ENCODE peak calls at places on chromosomes 7 and 10, in five cellular contexts. One of them, this sample, is unnamed.

GRCh38 chr10:43854042-43854441 is 205.4 kb upstream of the ZNF32 start:
- DNase-seq in gastrocnemius medialis: no peak
- DNase-seq in GM23248: peak; percentile 76
- DNase-seq in right atrium auricular region: no peak
- DNase-seq in AG10803: peak; percentile 87
- DNase-seq in this sample: peak; percentile 3

GRCh38 chr7:103445228-103446020 is 583 bp downstream of the SLC26A5 start:
- DNase-seq in gastrocnemius medialis: no peak
- DNase-seq in GM23248: peak; percentile 23
- DNase-seq in right atrium auricular region: no peak
- DNase-seq in AG10803: no peak
- DNase-seq in this sample: no peak

GRCh38 chr7:157405501-157405900 is 68.7 kb downstream of the DNAJB6 start:
- DNase-seq in gastrocnemius medialis: no peak
- DNase-seq in GM23248: no peak
- DNase-seq in right atrium auricular region: no peak
- DNase-seq in AG10803: no peak
- DNase-seq in this sample: no peak

GRCh38 chr10:131901181-131901829 is 497 bp downstream of the PPP2R2D start:
- DNase-seq in gastrocnemius medialis: peak; percentile 32
- DNase-seq in GM23248: peak; percentile 69
- DNase-seq in right atrium auricular region: no peak
- DNase-seq in AG10803: peak; percentile 36
- DNase-seq in this sample: peak; percentile 37

GRCh38 chr7:41298343-41298875 is 404.5 kb downstream of the INHBA start:
- DNase-seq in gastrocnemius medialis: no peak
- DNase-seq in GM23248: no peak
- DNase-seq in right atrium auricular region: no peak
- DNase-seq in AG10803: peak; percentile 50
- DNase-seq in this sample: no peak

GRCh38 chr10:110488124-110488681 is 9.5 kb upstream of the DUSP5 start:
- DNase-seq in gastrocnemius medialis: no peak
- DNase-seq in GM23248: peak; percentile 31
- DNase-seq in right atrium auricular region: no peak
- DNase-seq in AG10803: peak; percentile 38
- DNase-seq in this sample: peak; percentile 52

GRCh38 chr7:98687331-98687863 is 70.3 kb downstream of the NPTX2 start:
- DNase-seq in gastrocnemius medialis: no peak
- DNase-seq in GM23248: no peak
- DNase-seq in right atrium auricular region: no peak
- DNase-seq in AG10803: no peak
- DNase-seq in this sample: no peak

GRCh38 chr7:86708334-86708733 is 64.6 kb downstream of the GRM3 start:
- DNase-seq in gastrocnemius medialis: no peak
- DNase-seq in GM23248: no peak
- DNase-seq in right atrium auricular region: no peak
- DNase-seq in AG10803: no peak
- DNase-seq in this sample: no peak

GRCh38 chr7:26667514-26668133 is 196.8 kb downstream of the SKAP2 start:
- DNase-seq in gastrocnemius medialis: peak; percentile 27
- DNase-seq in GM23248: peak; percentile 94
- DNase-seq in right atrium auricular region: peak; percentile 61
- DNase-seq in AG10803: peak; percentile 93
- DNase-seq in this sample: peak; percentile 90

GRCh38 chr10:1896153-1896552 is 158.8 kb upstream of the ADARB2 start:
- DNase-seq in gastrocnemius medialis: no peak
- DNase-seq in GM23248: no peak
- DNase-seq in right atrium auricular region: no peak
- DNase-seq in AG10803: no peak
- DNase-seq in this sample: no peak

GRCh38 chr10:112269266-112269665 is 13.9 kb upstream of the TECTB start:
- DNase-seq in gastrocnemius medialis: no peak
- DNase-seq in GM23248: peak; percentile 64
- DNase-seq in right atrium auricular region: no peak
- DNase-seq in AG10803: peak; percentile 60
- DNase-seq in this sample: no peak

GRCh38 chr7:12210179-12211053 is 678 bp upstream of the TMEM106B start:
- DNase-seq in gastrocnemius medialis: peak; percentile 40
- DNase-seq in GM23248: no peak
- DNase-seq in right atrium auricular region: no peak
- DNase-seq in AG10803: no peak
- DNase-seq in this sample: peak; percentile 54

GRCh38 chr7:109844362-109844761 is 1246.6 kb upstream of the LRRN3 start:
- DNase-seq in gastrocnemius medialis: no peak
- DNase-seq in GM23248: peak; percentile 4
- DNase-seq in right atrium auricular region: no peak
- DNase-seq in AG10803: no peak
- DNase-seq in this sample: peak; percentile 39

GRCh38 chr7:101859411-101860106 is 42.1 kb downstream of the CUX1 start:
- DNase-seq in gastrocnemius medialis: no peak
- DNase-seq in GM23248: peak; percentile 62
- DNase-seq in right atrium auricular region: no peak
- DNase-seq in AG10803: peak; percentile 49
- DNase-seq in this sample: no peak

GRCh38 chr10:119431034-119431767 is 111.3 kb downstream of the RGS10 start:
- DNase-seq in gastrocnemius medialis: no peak
- DNase-seq in GM23248: no peak
- DNase-seq in right atrium auricular region: no peak
- DNase-seq in AG10803: no peak
- DNase-seq in this sample: no peak

GRCh38 chr10:3805791-3806381 is 20.9 kb upstream of the KLF6 start:
- DNase-seq in gastrocnemius medialis: peak; percentile 66
- DNase-seq in GM23248: peak; percentile 93
- DNase-seq in right atrium auricular region: peak; percentile 86
- DNase-seq in AG10803: peak; percentile 88
- DNase-seq in this sample: peak; percentile 73

GRCh38 chr10:79241990-79242619 is 105.2 kb upstream of the PPIF start:
- DNase-seq in gastrocnemius medialis: peak; percentile 60
- DNase-seq in GM23248: peak; percentile 90
- DNase-seq in right atrium auricular region: peak; percentile 84
- DNase-seq in AG10803: peak; percentile 67
- DNase-seq in this sample: peak; percentile 63

GRCh38 chr10:10605551-10606081 is 412.1 kb upstream of the CELF2 start:
- DNase-seq in gastrocnemius medialis: peak; percentile 64
- DNase-seq in GM23248: peak; percentile 96
- DNase-seq in right atrium auricular region: no peak
- DNase-seq in AG10803: peak; percentile 90
- DNase-seq in this sample: peak; percentile 34

GRCh38 chr7:78523903-78524302 is 725.3 kb downstream of the PHTF2 start:
- DNase-seq in gastrocnemius medialis: no peak
- DNase-seq in GM23248: no peak
- DNase-seq in right atrium auricular region: no peak
- DNase-seq in AG10803: no peak
- DNase-seq in this sample: no peak

GRCh38 chr7:27204851-27205322 is 5.0 kb upstream of the HOXA13 start:
- DNase-seq in gastrocnemius medialis: no peak
- DNase-seq in GM23248: peak; percentile 64
- DNase-seq in right atrium auricular region: peak; percentile 54
- DNase-seq in AG10803: peak; percentile 31
- DNase-seq in this sample: no peak

GRCh38 chr10:101018118-101018599 is 12.8 kb downstream of the PDZD7 start:
- DNase-seq in gastrocnemius medialis: no peak
- DNase-seq in GM23248: no peak
- DNase-seq in right atrium auricular region: no peak
- DNase-seq in AG10803: no peak
- DNase-seq in this sample: no peak

GRCh38 chr10:62248465-62248864 is 20.2 kb downstream of the RTKN2 start:
- DNase-seq in gastrocnemius medialis: no peak
- DNase-seq in GM23248: peak; percentile 63
- DNase-seq in right atrium auricular region: no peak
- DNase-seq in AG10803: peak; percentile 36
- DNase-seq in this sample: peak; percentile 33

GRCh38 chr7:93575555-93576397 is 1.3 kb upstream of the CALCR start:
- DNase-seq in gastrocnemius medialis: no peak
- DNase-seq in GM23248: no peak
- DNase-seq in right atrium auricular region: peak; percentile 56
- DNase-seq in AG10803: no peak
- DNase-seq in this sample: peak; percentile 6

GRCh38 chr7:134632937-134633540 is 13.6 kb upstream of the BPGM start:
- DNase-seq in gastrocnemius medialis: no peak
- DNase-seq in GM23248: peak; percentile 66
- DNase-seq in right atrium auricular region: no peak
- DNase-seq in AG10803: peak; percentile 56
- DNase-seq in this sample: peak; percentile 77

GRCh38 chr10:13491747-13492360 is 37.0 kb downstream of the BEND7 start:
- DNase-seq in gastrocnemius medialis: no peak
- DNase-seq in GM23248: no peak
- DNase-seq in right atrium auricular region: no peak
- DNase-seq in AG10803: no peak
- DNase-seq in this sample: no peak

GRCh38 chr10:132341781-132342180 is 9.8 kb downstream of the LRRC27 start:
- DNase-seq in gastrocnemius medialis: no peak
- DNase-seq in GM23248: no peak
- DNase-seq in right atrium auricular region: no peak
- DNase-seq in AG10803: no peak
- DNase-seq in this sample: no peak

GRCh38 chr7:258476-259190 is 31.3 kb upstream of the FOXL3 start:
- DNase-seq in gastrocnemius medialis: no peak
- DNase-seq in GM23248: no peak
- DNase-seq in right atrium auricular region: no peak
- DNase-seq in AG10803: no peak
- DNase-seq in this sample: no peak

GRCh38 chr7:131546583-131547111 is 9.8 kb downstream of the PODXL start:
- DNase-seq in gastrocnemius medialis: no peak
- DNase-seq in GM23248: peak; percentile 53
- DNase-seq in right atrium auricular region: no peak
- DNase-seq in AG10803: no peak
- DNase-seq in this sample: no peak

DNA sequence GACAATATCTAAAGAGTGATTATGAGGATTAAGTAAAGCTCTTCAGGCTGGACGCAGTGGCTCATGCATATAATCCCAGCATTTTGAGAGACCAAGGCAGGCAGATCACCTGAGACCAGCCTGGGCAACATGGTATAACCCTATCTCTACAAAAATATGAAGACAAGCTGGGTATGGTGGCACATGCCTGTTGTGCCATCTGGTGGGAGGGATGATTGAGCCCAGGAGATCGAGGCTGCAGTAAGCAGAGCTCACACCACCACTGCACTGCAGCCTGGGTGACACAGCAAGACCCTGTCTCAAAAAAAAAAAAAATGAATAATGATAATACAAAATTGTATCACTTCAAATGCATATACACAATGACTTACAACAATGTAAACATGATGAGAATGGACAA is 195.6 kb upstream of the AUTS2 start:
- DNase-seq in gastrocnemius medialis: no peak
- DNase-seq in GM23248: no peak
- DNase-seq in right atrium auricular region: no peak
- DNase-seq in AG10803: no peak
- DNase-seq in this sample: no peak
- H3K4me3 ChIP-seq in gastrocnemius medialis: no peak overlapping the region
- H3K4me3 ChIP-seq in GM23248: no peak overlapping the region
- H3K4me3 ChIP-seq in right atrium auricular region: no peak overlapping the region
- H3K4me3 ChIP-seq in AG10803: no peak overlapping the region
- H3K4me3 ChIP-seq in this sample: no peak overlapping the region

GRCh38 chr7:30757343-30757695 is 5.4 kb downstream of the INMT start:
- DNase-seq in gastrocnemius medialis: no peak
- DNase-seq in GM23248: no peak
- DNase-seq in right atrium auricular region: no peak
- DNase-seq in AG10803: no peak
- DNase-seq in this sample: no peak
- H3K4me3 ChIP-seq in gastrocnemius medialis: no peak overlapping the region
- H3K4me3 ChIP-seq in GM23248: no peak overlapping the region
- H3K4me3 ChIP-seq in right atrium auricular region: no peak overlapping the region
- H3K4me3 ChIP-seq in AG10803: no peak overlapping the region
- H3K4me3 ChIP-seq in this sample: no peak overlapping the region

DNA sequence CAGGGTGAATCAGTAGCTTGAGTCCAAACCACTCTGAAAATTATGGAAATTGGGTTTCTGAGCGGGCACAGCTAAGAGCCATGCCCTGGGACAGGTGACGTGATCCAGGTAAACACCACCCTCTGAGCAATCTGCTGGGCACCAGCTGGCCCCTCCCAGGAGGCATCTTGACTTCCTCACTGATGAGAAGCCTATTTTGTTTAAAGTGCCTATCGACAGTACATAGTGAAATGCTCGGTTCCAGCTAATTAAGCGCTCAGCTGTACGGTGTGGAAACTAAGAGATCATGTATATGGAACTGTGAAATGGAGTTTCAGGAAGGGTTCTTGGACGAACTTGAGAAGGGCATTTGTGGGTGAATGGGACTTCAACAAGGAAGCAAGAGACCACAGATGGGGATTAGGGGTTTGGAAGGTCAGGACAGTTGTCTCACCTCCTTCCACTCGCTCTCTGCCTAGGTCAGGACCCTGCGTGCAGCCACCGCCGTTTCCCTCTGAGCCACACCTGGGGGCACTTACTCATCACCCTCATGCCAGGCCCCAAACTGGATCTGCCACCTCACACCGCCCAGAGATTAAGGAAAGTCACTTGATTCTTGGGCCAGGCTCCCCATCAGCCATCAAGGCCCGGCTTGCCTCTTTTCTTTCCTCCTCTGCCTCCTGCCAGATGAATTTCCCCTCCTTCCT is 3.2 kb downstream of the ITPRIP start:
- DNase-seq in gastrocnemius medialis: no peak
- DNase-seq in GM23248: no peak
- DNase-seq in right atrium auricular region: peak; percentile 57
- DNase-seq in AG10803: no peak
- DNase-seq in this sample: peak; percentile 65
- H3K4me3 ChIP-seq in gastrocnemius medialis: no peak overlapping the region
- H3K4me3 ChIP-seq in GM23248: peak overlapping the region; percentile 95
- H3K4me3 ChIP-seq in right atrium auricular region: peak overlapping the region; percentile 97
- H3K4me3 ChIP-seq in AG10803: no peak overlapping the region
- H3K4me3 ChIP-seq in this sample: peak overlapping the region; percentile 93

GRCh38 chr10:73865459-73866442 is 8.6 kb downstream of the CAMK2G start:
- DNase-seq in gastrocnemius medialis: no peak
- DNase-seq in GM23248: no peak
- DNase-seq in right atrium auricular region: no peak
- DNase-seq in AG10803: no peak
- DNase-seq in this sample: no peak

GRCh38 chr10:73866621-73867020 is 7.7 kb downstream of the CAMK2G start:
- DNase-seq in gastrocnemius medialis: no peak
- DNase-seq in GM23248: no peak
- DNase-seq in right atrium auricular region: no peak
- DNase-seq in AG10803: no peak
- DNase-seq in this sample: no peak

GRCh38 chr10:73867126-73867807 is 7.1 kb downstream of the CAMK2G start:
- DNase-seq in gastrocnemius medialis: no peak
- DNase-seq in GM23248: no peak
- DNase-seq in right atrium auricular region: no peak
- DNase-seq in AG10803: no peak
- DNase-seq in this sample: no peak

GRCh38 chr10:73868655-73869195 is 5.6 kb downstream of the CAMK2G start:
- DNase-seq in gastrocnemius medialis: peak; percentile 50
- DNase-seq in GM23248: no peak
- DNase-seq in right atrium auricular region: no peak
- DNase-seq in AG10803: no peak
- DNase-seq in this sample: no peak

GRCh38 chr10:73867871-73868631 is 6.3 kb downstream of the CAMK2G start:
- DNase-seq in gastrocnemius medialis: no peak
- DNase-seq in GM23248: no peak
- DNase-seq in right atrium auricular region: no peak
- DNase-seq in AG10803: no peak
- DNase-seq in this sample: no peak
- H3K4me3 ChIP-seq in gastrocnemius medialis: no peak overlapping the region
- H3K4me3 ChIP-seq in GM23248: no peak overlapping the region
- H3K4me3 ChIP-seq in right atrium auricular region: no peak overlapping the region
- H3K4me3 ChIP-seq in AG10803: no peak overlapping the region
- H3K4me3 ChIP-seq in this sample: no peak overlapping the region

GRCh38 chr10:125340871-125341270 is 180.5 kb upstream of the CTBP2 start:
- DNase-seq in gastrocnemius medialis: no peak
- DNase-seq in GM23248: peak; percentile 8
- DNase-seq in right atrium auricular region: no peak
- DNase-seq in AG10803: no peak
- DNase-seq in this sample: peak; percentile 41
- H3K4me3 ChIP-seq in gastrocnemius medialis: no peak overlapping the region
- H3K4me3 ChIP-seq in GM23248: no peak overlapping the region
- H3K4me3 ChIP-seq in right atrium auricular region: no peak overlapping the region
- H3K4me3 ChIP-seq in AG10803: no peak overlapping the region
- H3K4me3 ChIP-seq in this sample: no peak overlapping the region